ENCODE peak calls at places on chromosomes 13 and 19, in eight cellular contexts. One of them, this sample, is unnamed.

GRCh38 chr13:66558511-66558910 is 671.6 kb downstream of the PCDH9 start:
- DNase-seq in T-cell: no peak
- DNase-seq in stimulated activated CD8-positive, alpha-beta memory T cell treated with anti-CD3 and anti-CD28 coated beads, Interleukin-7, amount 100 ng/mL, for 48 hours: no peak
- DNase-seq in stimulated activated CD4-positive, alpha-beta T cell treated with anti-CD3 and anti-CD28 coated beads, Interleukin-12 subunit alpha, Interleukin-12 subunit beta, amount 100 ng/mL, for 24 hours: no peak
- DNase-seq in colonic mucosa: no peak
- DNase-seq in Caco-2: no peak
- DNase-seq in GM18507: no peak
- DNase-seq in Calu3: no peak
- DNase-seq in this sample: no peak

GRCh38 chr13:42645717-42646116 is 71.8 kb downstream of the TNFSF11 start:
- DNase-seq in T-cell: no peak
- DNase-seq in stimulated activated CD8-positive, alpha-beta memory T cell treated with anti-CD3 and anti-CD28 coated beads, Interleukin-7, amount 100 ng/mL, for 48 hours: no peak
- DNase-seq in stimulated activated CD4-positive, alpha-beta T cell treated with anti-CD3 and anti-CD28 coated beads, Interleukin-12 subunit alpha, Interleukin-12 subunit beta, amount 100 ng/mL, for 24 hours: no peak
- DNase-seq in colonic mucosa: no peak
- DNase-seq in Caco-2: no peak
- DNase-seq in GM18507: no peak
- DNase-seq in Calu3: no peak
- DNase-seq in this sample: no peak

GRCh38 chr19:34507414-34508067 is 26.0 kb downstream of the WTIP start:
- DNase-seq in T-cell: no peak
- DNase-seq in stimulated activated CD8-positive, alpha-beta memory T cell treated with anti-CD3 and anti-CD28 coated beads, Interleukin-7, amount 100 ng/mL, for 48 hours: no peak
- DNase-seq in stimulated activated CD4-positive, alpha-beta T cell treated with anti-CD3 and anti-CD28 coated beads, Interleukin-12 subunit alpha, Interleukin-12 subunit beta, amount 100 ng/mL, for 24 hours: no peak
- DNase-seq in colonic mucosa: no peak
- DNase-seq in Caco-2: no peak
- DNase-seq in GM18507: no peak
- DNase-seq in Calu3: no peak
- DNase-seq in this sample: no peak

GRCh38 chr13:56393549-56393948 is 747.2 kb upstream of the PRR20A start:
- DNase-seq in T-cell: no peak
- DNase-seq in stimulated activated CD8-positive, alpha-beta memory T cell treated with anti-CD3 and anti-CD28 coated beads, Interleukin-7, amount 100 ng/mL, for 48 hours: no peak
- DNase-seq in stimulated activated CD4-positive, alpha-beta T cell treated with anti-CD3 and anti-CD28 coated beads, Interleukin-12 subunit alpha, Interleukin-12 subunit beta, amount 100 ng/mL, for 24 hours: no peak
- DNase-seq in colonic mucosa: no peak
- DNase-seq in Caco-2: no peak
- DNase-seq in GM18507: no peak
- DNase-seq in Calu3: no peak
- DNase-seq in this sample: no peak

GRCh38 chr19:43152217-43152616 is 34.1 kb downstream of the PSG5 start:
- DNase-seq in T-cell: no peak
- DNase-seq in stimulated activated CD8-positive, alpha-beta memory T cell treated with anti-CD3 and anti-CD28 coated beads, Interleukin-7, amount 100 ng/mL, for 48 hours: no peak
- DNase-seq in stimulated activated CD4-positive, alpha-beta T cell treated with anti-CD3 and anti-CD28 coated beads, Interleukin-12 subunit alpha, Interleukin-12 subunit beta, amount 100 ng/mL, for 24 hours: no peak
- DNase-seq in colonic mucosa: no peak
- DNase-seq in Caco-2: no peak
- DNase-seq in GM18507: no peak
- DNase-seq in Calu3: peak
- DNase-seq in this sample: no peak

GRCh38 chr19:30471441-30471840 is 99.3 kb downstream of the ZNF536 start:
- DNase-seq in T-cell: no peak
- DNase-seq in stimulated activated CD8-positive, alpha-beta memory T cell treated with anti-CD3 and anti-CD28 coated beads, Interleukin-7, amount 100 ng/mL, for 48 hours: no peak
- DNase-seq in stimulated activated CD4-positive, alpha-beta T cell treated with anti-CD3 and anti-CD28 coated beads, Interleukin-12 subunit alpha, Interleukin-12 subunit beta, amount 100 ng/mL, for 24 hours: no peak
- DNase-seq in colonic mucosa: no peak
- DNase-seq in Caco-2: no peak
- DNase-seq in GM18507: no peak
- DNase-seq in Calu3: no peak
- DNase-seq in this sample: no peak

GRCh38 chr13:44148159-44148929 is 225.3 kb upstream of the SERP2 start:
- DNase-seq in T-cell: no peak
- DNase-seq in stimulated activated CD8-positive, alpha-beta memory T cell treated with anti-CD3 and anti-CD28 coated beads, Interleukin-7, amount 100 ng/mL, for 48 hours: no peak
- DNase-seq in stimulated activated CD4-positive, alpha-beta T cell treated with anti-CD3 and anti-CD28 coated beads, Interleukin-12 subunit alpha, Interleukin-12 subunit beta, amount 100 ng/mL, for 24 hours: no peak
- DNase-seq in colonic mucosa: no peak
- DNase-seq in Caco-2: no peak
- DNase-seq in GM18507: no peak
- DNase-seq in Calu3: no peak
- DNase-seq in this sample: no peak

GRCh38 chr19:1173845-1174809 is at the start of gene SBNO2:
- DNase-seq in T-cell: peak
- DNase-seq in stimulated activated CD8-positive, alpha-beta memory T cell treated with anti-CD3 and anti-CD28 coated beads, Interleukin-7, amount 100 ng/mL, for 48 hours: peak
- DNase-seq in stimulated activated CD4-positive, alpha-beta T cell treated with anti-CD3 and anti-CD28 coated beads, Interleukin-12 subunit alpha, Interleukin-12 subunit beta, amount 100 ng/mL, for 24 hours: peak
- DNase-seq in colonic mucosa: peak
- DNase-seq in Caco-2: peak
- DNase-seq in GM18507: peak
- DNase-seq in Calu3: peak
- DNase-seq in this sample: peak

GRCh38 chr13:37385248-37385647 is 213.3 kb downstream of the POSTN start:
- DNase-seq in T-cell: no peak
- DNase-seq in stimulated activated CD8-positive, alpha-beta memory T cell treated with anti-CD3 and anti-CD28 coated beads, Interleukin-7, amount 100 ng/mL, for 48 hours: no peak
- DNase-seq in stimulated activated CD4-positive, alpha-beta T cell treated with anti-CD3 and anti-CD28 coated beads, Interleukin-12 subunit alpha, Interleukin-12 subunit beta, amount 100 ng/mL, for 24 hours: no peak
- DNase-seq in colonic mucosa: no peak
- DNase-seq in Caco-2: no peak
- DNase-seq in GM18507: no peak
- DNase-seq in Calu3: no peak
- DNase-seq in this sample: no peak

GRCh38 chr13:77036294-77036693 is 9.3 kb upstream of the FBXL3 start:
- DNase-seq in T-cell: no peak
- DNase-seq in stimulated activated CD8-positive, alpha-beta memory T cell treated with anti-CD3 and anti-CD28 coated beads, Interleukin-7, amount 100 ng/mL, for 48 hours: no peak
- DNase-seq in stimulated activated CD4-positive, alpha-beta T cell treated with anti-CD3 and anti-CD28 coated beads, Interleukin-12 subunit alpha, Interleukin-12 subunit beta, amount 100 ng/mL, for 24 hours: no peak
- DNase-seq in colonic mucosa: no peak
- DNase-seq in Caco-2: no peak
- DNase-seq in GM18507: no peak
- DNase-seq in Calu3: no peak
- DNase-seq in this sample: no peak

GRCh38 chr19:48873476-48874308 is 1.5 kb downstream of the PPP1R15A start:
- DNase-seq in T-cell: no peak
- DNase-seq in stimulated activated CD8-positive, alpha-beta memory T cell treated with anti-CD3 and anti-CD28 coated beads, Interleukin-7, amount 100 ng/mL, for 48 hours: no peak
- DNase-seq in stimulated activated CD4-positive, alpha-beta T cell treated with anti-CD3 and anti-CD28 coated beads, Interleukin-12 subunit alpha, Interleukin-12 subunit beta, amount 100 ng/mL, for 24 hours: no peak
- DNase-seq in colonic mucosa: no peak
- DNase-seq in Caco-2: peak
- DNase-seq in GM18507: no peak
- DNase-seq in Calu3: no peak
- DNase-seq in this sample: no peak

GRCh38 chr19:38059897-38060296 is 152.9 kb downstream of the SIPA1L3 start:
- DNase-seq in T-cell: no peak
- DNase-seq in stimulated activated CD8-positive, alpha-beta memory T cell treated with anti-CD3 and anti-CD28 coated beads, Interleukin-7, amount 100 ng/mL, for 48 hours: no peak
- DNase-seq in stimulated activated CD4-positive, alpha-beta T cell treated with anti-CD3 and anti-CD28 coated beads, Interleukin-12 subunit alpha, Interleukin-12 subunit beta, amount 100 ng/mL, for 24 hours: no peak
- DNase-seq in colonic mucosa: no peak
- DNase-seq in Caco-2: no peak
- DNase-seq in GM18507: no peak
- DNase-seq in Calu3: no peak
- DNase-seq in this sample: no peak

This sample was measured in stimulated activated naive B cell treated with anti-CD40 and anti-IgM and Interleukin-4, amounts not matched to agents 10 μg/mL and 1 μg/mL and 100 μg/mL, for 72 hours.